ENCODE peak calls at places on chromosomes 16 and 17, in nine cellular contexts. S is stimulated activated CD8-positive, alpha-beta memory T cell treated with anti-CD3 and anti-CD28 coated beads, Interleukin-2, amount 100 ng/mL, for 48 hours; J is neuronal stem cell; W is left cardiac atrium; V is stimulated activated CD4-positive, alpha-beta T cell treated with anti-CD3 and anti-CD28 coated beads, Interleukin-2, amount 100 ng/mL, for 24 hours; O is activated CD4-positive, alpha-beta T cell treated with anti-CD3 and anti-CD28 coated beads, Interleukin-2, amount 10 ng/mL, durations not matched to agents 7 days and 5 days; P is nephron progenitor cell; D is OCI-M1; I is M059J. R is an unnamed sample.

GRCh38 chr17:21089145-21089544 is 37.6 kb upstream of the DHRS7B start:
- DNase-seq in V (no peak), P (no peak), W (no peak), J (no peak), S (no peak), I (peak; percentile 68), O (no peak), D (no peak), R (no peak)

GRCh38 chr16:8958344-8958808 is 5.3 kb downstream of the USP7 start:
- DNase-seq in J (no peak), I (peak; percentile 80), D (peak; percentile 54), V (peak; percentile 21), P (no peak), O (peak; percentile 42), W (peak; percentile 70), S (no peak), R (peak; percentile 68)

GRCh38 chr17:77610980-77611641 is 347.4 kb upstream of the TNRC6C start:
- DNase-seq in S (no peak), D (no peak), I (no peak), P (no peak), O (no peak), W (no peak), J (no peak), V (no peak), R (no peak)

GRCh38 chr17:4582691-4583090 is 1.6 kb upstream of the SMTNL2 start:
- DNase-seq in V (no peak), J (no peak), I (no peak), O (no peak), S (no peak), W (no peak), P (no peak), D (no peak), R (no peak)

GRCh38 chr16:11757671-11758545 is 15.3 kb upstream of the TXNDC11 start:
- DNase-seq in P (no peak), V (no peak), W (no peak), J (no peak), I (peak; percentile 89), S (no peak), O (no peak), D (no peak), R (no peak)

GRCh38 chr17:13003927-13004326 is 13.9 kb downstream of the ELAC2 start:
- DNase-seq in D (no peak), J (no peak), W (no peak), I (no peak), P (no peak), O (no peak), V (no peak), S (no peak), R (no peak)

GRCh38 chr17:82754297-82755208 is 2.7 kb downstream of the TBCD start:
- DNase-seq in W (no peak), J (peak; percentile 46), I (no peak), V (no peak), S (no peak), D (peak; percentile 53), O (peak; percentile 23), P (peak; percentile 52), R (no peak)

GRCh38 chr16:50246299-50247122 is 19.8 kb upstream of the ADCY7 start:
- DNase-seq in I (no peak), O (no peak), D (peak; percentile 44), P (peak; percentile 62), J (no peak), W (peak; percentile 49), S (no peak), V (no peak), R (no peak)

GRCh38 chr17:79800325-79801155 is 3.7 kb upstream of the CBX8 start:
- DNase-seq in I (peak; percentile 62), S (no peak), D (peak; percentile 82), P (peak; percentile 58), V (peak; percentile 56), J (no peak), W (no peak), O (peak; percentile 37), R (no peak)

GRCh38 chr17:18143044-18143936 is 34.7 kb downstream of the MYO15A start:
- DNase-seq in D (peak; percentile 48), J (peak; percentile 21), S (no peak), V (no peak), O (no peak), I (peak; percentile 27), W (no peak), P (no peak), R (no peak)

GRCh38 chr17:5644065-5644464 is 59.8 kb upstream of the NLRP1 start:
- DNase-seq in J (no peak), P (no peak), S (no peak), I (no peak), W (no peak), D (no peak), V (no peak), O (no peak), R (no peak)

GRCh38 chr16:4454618-4455017 is 19.8 kb downstream of the NMRAL1 start:
- DNase-seq in V (no peak), W (no peak), J (no peak), S (no peak), P (peak; percentile 45), D (no peak), O (no peak), I (no peak), R (no peak)

GRCh38 chr17:19298561-19299213 is 61.5 kb downstream of the EPN2 start:
- DNase-seq in S (no peak), J (no peak), P (no peak), D (no peak), O (no peak), I (no peak), V (no peak), W (no peak), R (no peak)

GRCh38 chr16:56830669-56831068 is 34.3 kb upstream of the SLC12A3 start:
- DNase-seq in I (no peak), W (no peak), O (no peak), V (no peak), J (no peak), P (no peak), S (no peak), D (no peak), R (no peak)

GRCh38 chr17:57665128-57665527 is 80.0 kb downstream of the CCDC182 start:
- DNase-seq in S (no peak), W (no peak), V (no peak), O (no peak), I (no peak), P (no peak), J (no peak), D (no peak), R (no peak)

GRCh38 chr17:27049104-27049784 is 244.7 kb upstream of the WSB1 start:
- DNase-seq in O (no peak), D (no peak), S (peak; percentile 1), I (peak; percentile 14), P (no peak), V (peak; percentile 16), J (no peak), W (no peak), R (no peak)

GRCh38 chr17:32609085-32609484 is 122.3 kb downstream of the CDK5R1 start:
- DNase-seq in J (no peak), I (peak; percentile 72), W (peak; percentile 34), D (peak; percentile 81), S (peak; percentile 45), P (no peak), O (peak; percentile 79), V (peak; percentile 72), R (peak; percentile 87)

GRCh38 chr17:78708510-78708973 is 73.5 kb downstream of the CYTH1 start:
- DNase-seq in V (peak; percentile 72), W (peak; percentile 79), P (peak; percentile 64), D (peak; percentile 76), O (peak; percentile 67), I (peak; percentile 72), S (peak; percentile 44), J (peak; percentile 55), R (peak; percentile 36)

GRCh38 chr17:65294184-65294719 is 157.1 kb downstream of the RGS9 start:
- DNase-seq in J (peak; percentile 42), S (peak; percentile 40), W (peak; percentile 60), O (peak; percentile 63), D (peak; percentile 63), P (peak; percentile 69), V (peak; percentile 68), I (peak; percentile 67), R (peak; percentile 44)

GRCh38 chr16:31464348-31464769 is 5.1 kb downstream of the ARMC5 start:
- DNase-seq in W (no peak), J (no peak), V (no peak), P (no peak), O (no peak), S (no peak), I (no peak), D (no peak), R (no peak)

GRCh38 chr17:5131146-5131715 is 15.4 kb downstream of the USP6 start:
- DNase-seq in D (no peak), O (no peak), V (peak; percentile 11), I (no peak), W (no peak), J (no peak), S (no peak), P (no peak), R (no peak)

GRCh38 chr17:40251576-40251975 is 32.5 kb downstream of the WIPF2 start:
- DNase-seq in V (no peak), W (no peak), P (no peak), O (no peak), I (peak; percentile 96), D (peak; percentile 48), J (no peak), S (no peak), R (no peak)

GRCh38 chr17:4318186-4318585 is 48.3 kb downstream of the UBE2G1 start:
- DNase-seq in I (no peak), D (no peak), P (no peak), W (no peak), J (no peak), S (no peak), O (no peak), V (no peak), R (no peak)

GRCh38 chr16:19808061-19808621 is 76.5 kb downstream of the GPRC5B start:
- DNase-seq in I (peak; percentile 19), V (no peak), P (no peak), S (no peak), W (no peak), D (no peak), J (no peak), O (no peak), R (no peak)

GRCh38 chr17:64615025-64615677 is 47.0 kb downstream of the SMURF2 start:
- DNase-seq in I (peak; percentile 46), D (no peak), O (no peak), J (no peak), V (no peak), W (no peak), P (no peak), S (no peak), R (no peak)

GRCh38 chr17:74211141-74211928 is 2.0 kb upstream of the TTYH2 start:
- DNase-seq in D (peak; percentile 51), O (no peak), I (no peak), P (no peak), S (no peak), V (no peak), W (no peak), J (no peak), R (no peak)

GRCh38 chr17:67456103-67456502 is 79.0 kb downstream of the PITPNC1 start:
- DNase-seq in J (no peak), W (no peak), I (no peak), V (no peak), P (no peak), S (no peak), D (no peak), O (no peak), R (no peak)

GRCh38 chr17:50899559-50900319 is 33.6 kb upstream of the TOB1 start:
- DNase-seq in I (no peak), S (no peak), O (no peak), P (no peak), W (no peak), V (no peak), J (no peak), D (no peak), R (no peak)

GRCh38 chr17:57874434-57875108 is 24.7 kb upstream of the MRPS23 start:
- DNase-seq in J (peak; percentile 78), S (no peak), O (no peak), V (peak; percentile 43), D (no peak), W (peak; percentile 81), I (peak; percentile 98), P (peak; percentile 77), R (peak; percentile 74)

GRCh38 chr16:69328854-69329316 is 1.5 kb downstream of the PDF start:
- DNase-seq in P (no peak), D (no peak), I (peak; percentile 59), W (peak; percentile 10), V (no peak), J (no peak), O (no peak), S (no peak), R (no peak)

GRCh38 chr17:73343168-73343634 is 31.4 kb upstream of the CDC42EP4 start:
- DNase-seq in J (peak; percentile 95), I (no peak), S (no peak), O (no peak), W (peak; percentile 73), P (peak; percentile 78), D (no peak), V (no peak), R (no peak)

R was measured in HL-60.